ENCODE peak calls at places on chromosomes 12 and 14, in nine cellular contexts. One of them, this sample, is unnamed. For H3K9me3, the result is how much of the 10 kb centered on the place peaks cover.

GRCh38 chr14:90602088-90602687 is 205.4 kb downstream of the CALM1 start:
- DNase-seq in Panc1: no peak
- DNase-seq in A549: no peak
- DNase-seq in uterus: no peak
- DNase-seq in keratinocyte: no peak
- DNase-seq in left lung: no peak
- DNase-seq in CD4-positive, alpha-beta T cell: no peak
- DNase-seq in BE2C: no peak
- DNase-seq in CD8-positive, alpha-beta T cell: no peak
- DNase-seq in this sample: no peak

GRCh38 chr12:113424915-113425823 is 3.0 kb downstream of the SDSL start:
- DNase-seq in A549: peak
- DNase-seq in left lung: peak
- DNase-seq in BE2C: peak
- DNase-seq in uterus: no peak
- DNase-seq in CD8-positive, alpha-beta T cell: peak
- DNase-seq in keratinocyte: no peak
- DNase-seq in CD4-positive, alpha-beta T cell: peak
- DNase-seq in Panc1: no peak
- DNase-seq in this sample: peak

GRCh38 chr12:89134213-89134770 is 218.0 kb downstream of the DUSP6 start:
- DNase-seq in left lung: no peak
- DNase-seq in A549: no peak
- DNase-seq in CD4-positive, alpha-beta T cell: no peak
- DNase-seq in Panc1: no peak
- DNase-seq in uterus: no peak
- DNase-seq in CD8-positive, alpha-beta T cell: no peak
- DNase-seq in BE2C: no peak
- DNase-seq in keratinocyte: no peak
- DNase-seq in this sample: no peak

GRCh38 chr12:127060310-127060847 is 1206.6 kb upstream of the TMEM132C start:
- DNase-seq in BE2C: no peak
- DNase-seq in CD8-positive, alpha-beta T cell: no peak
- DNase-seq in left lung: no peak
- DNase-seq in A549: no peak
- DNase-seq in keratinocyte: no peak
- DNase-seq in uterus: no peak
- DNase-seq in Panc1: no peak
- DNase-seq in CD4-positive, alpha-beta T cell: no peak
- DNase-seq in this sample: no peak

GRCh38 chr14:61894452-61895077 is 132.3 kb downstream of the SNAPC1 start:
- DNase-seq in BE2C: peak
- DNase-seq in Panc1: peak
- DNase-seq in A549: peak
- DNase-seq in uterus: no peak
- DNase-seq in CD4-positive, alpha-beta T cell: peak
- DNase-seq in keratinocyte: peak
- DNase-seq in left lung: peak
- DNase-seq in CD8-positive, alpha-beta T cell: peak
- DNase-seq in this sample: peak

GRCh38 chr12:4143909-4144308 is 129.7 kb upstream of the CCND2 start:
- DNase-seq in uterus: no peak
- DNase-seq in CD4-positive, alpha-beta T cell: no peak
- DNase-seq in keratinocyte: no peak
- DNase-seq in left lung: no peak
- DNase-seq in Panc1: no peak
- DNase-seq in BE2C: no peak
- DNase-seq in A549: peak
- DNase-seq in CD8-positive, alpha-beta T cell: no peak
- DNase-seq in this sample: no peak

GRCh38 chr12:53644133-53644532 is 18.0 kb upstream of the ATF7 start:
- DNase-seq in keratinocyte: no peak
- DNase-seq in BE2C: no peak
- DNase-seq in CD8-positive, alpha-beta T cell: no peak
- DNase-seq in CD4-positive, alpha-beta T cell: no peak
- DNase-seq in Panc1: no peak
- DNase-seq in left lung: no peak
- DNase-seq in uterus: no peak
- DNase-seq in A549: no peak
- DNase-seq in this sample: no peak

GRCh38 chr14:31001339-31001658 is 24.1 kb upstream of the AP4S1 start:
- DNase-seq in uterus: no peak
- DNase-seq in CD8-positive, alpha-beta T cell: no peak
- DNase-seq in BE2C: no peak
- DNase-seq in keratinocyte: no peak
- DNase-seq in CD4-positive, alpha-beta T cell: no peak
- DNase-seq in A549: no peak
- DNase-seq in left lung: no peak
- DNase-seq in Panc1: no peak
- DNase-seq in this sample: no peak

GRCh38 chr12:80268924-80269749 is 169.8 kb downstream of the OTOGL start:
- DNase-seq in uterus: no peak
- DNase-seq in CD8-positive, alpha-beta T cell: no peak
- DNase-seq in BE2C: no peak
- DNase-seq in Panc1: peak
- DNase-seq in left lung: no peak
- DNase-seq in keratinocyte: peak
- DNase-seq in A549: peak
- DNase-seq in CD4-positive, alpha-beta T cell: no peak
- DNase-seq in this sample: no peak

GRCh38 chr14:90556050-90556477 is 159.2 kb downstream of the CALM1 start:
- DNase-seq in keratinocyte: no peak
- DNase-seq in Panc1: no peak
- DNase-seq in left lung: no peak
- DNase-seq in CD8-positive, alpha-beta T cell: no peak
- DNase-seq in uterus: no peak
- DNase-seq in A549: no peak
- DNase-seq in CD4-positive, alpha-beta T cell: no peak
- DNase-seq in BE2C: peak
- DNase-seq in this sample: peak

GRCh38 chr12:125013816-125014442 is 20.5 kb downstream of the BRI3BP start:
- DNase-seq in keratinocyte: no peak
- DNase-seq in Panc1: no peak
- DNase-seq in left lung: peak
- DNase-seq in uterus: no peak
- DNase-seq in CD4-positive, alpha-beta T cell: no peak
- DNase-seq in A549: no peak
- DNase-seq in CD8-positive, alpha-beta T cell: no peak
- DNase-seq in BE2C: no peak
- DNase-seq in this sample: no peak
- H3K9me3 ChIP-seq in keratinocyte: under half
- H3K9me3 ChIP-seq in Panc1: under half
- H3K9me3 ChIP-seq in left lung: under half
- H3K9me3 ChIP-seq in uterus: under half
- H3K9me3 ChIP-seq in CD4-positive, alpha-beta T cell: under half
- H3K9me3 ChIP-seq in A549: under half
- H3K9me3 ChIP-seq in CD8-positive, alpha-beta T cell: under half
- H3K9me3 ChIP-seq in BE2C: under half
- H3K9me3 ChIP-seq in this sample: under half

DNA sequence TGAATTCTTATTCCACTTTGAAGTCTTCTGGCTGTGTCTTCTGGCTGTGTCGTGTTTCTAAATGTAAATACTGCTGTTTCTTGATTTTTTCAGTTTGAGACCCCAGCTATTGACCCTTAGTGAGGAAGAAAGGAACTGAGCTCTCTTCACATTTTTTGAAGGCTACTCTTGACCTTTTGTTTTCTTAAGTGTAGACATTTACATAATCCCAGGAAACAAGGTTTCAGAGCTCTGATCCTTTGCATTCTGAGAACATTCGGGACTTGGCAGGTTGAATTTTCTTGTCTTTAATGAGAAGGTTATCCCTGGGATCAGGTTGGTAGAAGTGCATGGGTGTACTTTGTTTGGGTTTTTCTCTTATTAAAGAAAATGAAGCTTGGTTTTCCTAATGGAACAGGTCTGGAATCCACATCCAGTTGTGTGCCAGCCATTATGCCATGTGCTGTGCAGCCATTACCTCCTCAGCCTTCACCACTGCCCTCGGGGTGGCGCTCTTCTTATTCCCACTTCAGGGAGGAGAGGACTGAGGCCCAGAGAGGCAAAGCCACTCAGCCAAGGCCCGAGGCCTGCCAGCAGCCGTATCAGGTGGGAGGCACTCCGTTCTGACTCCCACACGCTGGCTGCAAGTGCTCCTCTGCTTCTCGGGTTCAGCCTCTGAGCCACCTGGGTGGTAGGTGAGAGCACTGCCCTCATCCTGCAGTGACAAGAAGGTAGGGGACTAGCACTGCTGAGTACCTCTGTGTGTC is 120.9 kb downstream of the BEGAIN start:
- DNase-seq in CD4-positive, alpha-beta T cell: no peak
- DNase-seq in left lung: no peak
- DNase-seq in keratinocyte: no peak
- DNase-seq in BE2C: no peak
- DNase-seq in A549: no peak
- DNase-seq in Panc1: no peak
- DNase-seq in uterus: no peak
- DNase-seq in CD8-positive, alpha-beta T cell: no peak
- DNase-seq in this sample: no peak
- TF ChIP-seq CTCF in CD4-positive, alpha-beta T cell: no peak
- TF ChIP-seq CTCF in left lung: no peak
- TF ChIP-seq CTCF in keratinocyte: no peak
- TF ChIP-seq CTCF in BE2C: no peak
- TF ChIP-seq CTCF in A549: no peak
- TF ChIP-seq CTCF in Panc1: no peak
- TF ChIP-seq CTCF in uterus: no peak
- TF ChIP-seq CTCF in CD8-positive, alpha-beta T cell: no peak
- TF ChIP-seq CTCF in this sample: no peak

DNA sequence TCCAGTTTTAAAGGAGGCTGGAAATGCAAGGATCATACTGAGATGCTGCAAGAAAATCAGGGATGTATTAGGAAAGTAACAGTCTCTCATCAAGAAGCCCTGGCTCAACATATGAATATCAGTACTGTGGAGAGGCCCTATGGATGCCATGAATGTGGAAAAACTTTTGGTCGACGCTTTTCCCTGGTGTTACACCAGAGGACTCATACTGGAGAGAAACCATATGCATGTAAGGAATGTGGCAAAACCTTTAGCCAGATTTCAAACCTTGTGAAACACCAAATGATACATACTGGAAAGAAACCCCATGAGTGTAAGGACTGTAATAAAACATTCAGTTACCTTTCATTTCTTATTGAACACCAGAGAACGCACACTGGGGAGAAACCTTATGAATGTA is 24.5 kb downstream of the ZNF891 start:
- DNase-seq in BE2C: no peak
- DNase-seq in uterus: no peak
- DNase-seq in Panc1: no peak
- DNase-seq in keratinocyte: no peak
- DNase-seq in A549: peak
- DNase-seq in CD8-positive, alpha-beta T cell: no peak
- DNase-seq in CD4-positive, alpha-beta T cell: no peak
- DNase-seq in left lung: no peak
- DNase-seq in this sample: no peak
- H3K9me3 ChIP-seq in BE2C: under half
- H3K9me3 ChIP-seq in uterus: under half
- H3K9me3 ChIP-seq in Panc1: half or more
- H3K9me3 ChIP-seq in keratinocyte: under half
- H3K9me3 ChIP-seq in A549: half or more
- H3K9me3 ChIP-seq in CD8-positive, alpha-beta T cell: half or more
- H3K9me3 ChIP-seq in CD4-positive, alpha-beta T cell: half or more
- H3K9me3 ChIP-seq in left lung: under half
- H3K9me3 ChIP-seq in this sample: half or more

GRCh38 chr14:81931828-81932227 is 398.2 kb upstream of the SEL1L start:
- DNase-seq in left lung: no peak
- DNase-seq in CD8-positive, alpha-beta T cell: no peak
- DNase-seq in keratinocyte: no peak
- DNase-seq in A549: no peak
- DNase-seq in Panc1: no peak
- DNase-seq in BE2C: no peak
- DNase-seq in uterus: no peak
- DNase-seq in CD4-positive, alpha-beta T cell: no peak
- DNase-seq in this sample: no peak

GRCh38 chr14:81927069-81927468 is 393.4 kb upstream of the SEL1L start:
- DNase-seq in Panc1: no peak
- DNase-seq in uterus: no peak
- DNase-seq in CD8-positive, alpha-beta T cell: no peak
- DNase-seq in A549: no peak
- DNase-seq in keratinocyte: no peak
- DNase-seq in CD4-positive, alpha-beta T cell: no peak
- DNase-seq in BE2C: no peak
- DNase-seq in left lung: no peak
- DNase-seq in this sample: no peak
- TF ChIP-seq CTCF in Panc1: no peak
- TF ChIP-seq CTCF in uterus: no peak
- TF ChIP-seq CTCF in CD8-positive, alpha-beta T cell: no peak
- TF ChIP-seq CTCF in A549: no peak
- TF ChIP-seq CTCF in keratinocyte: no peak
- TF ChIP-seq CTCF in CD4-positive, alpha-beta T cell: no peak
- TF ChIP-seq CTCF in BE2C: peak
- TF ChIP-seq CTCF in left lung: no peak
- TF ChIP-seq CTCF in this sample: peak

DNA sequence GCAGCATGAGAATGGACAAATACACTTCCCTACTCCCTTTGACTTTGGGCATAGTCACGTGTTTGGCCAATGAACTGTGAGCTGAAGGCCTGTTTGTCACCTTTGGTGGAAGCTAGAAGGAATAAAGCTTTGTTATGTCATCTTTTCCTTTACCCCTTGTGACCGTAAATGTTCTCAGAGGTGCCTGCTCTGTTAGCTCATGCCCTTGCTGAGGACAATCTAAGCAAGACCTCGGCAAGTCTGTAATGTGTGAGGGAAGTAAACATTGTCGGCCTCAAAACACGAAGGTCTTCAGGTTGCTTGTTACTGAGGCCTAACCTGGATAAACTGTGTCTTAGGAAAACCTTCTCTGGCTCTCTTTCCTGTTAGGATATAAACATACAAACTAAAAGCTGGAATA is 354.2 kb downstream of the TMEM132D start:
- DNase-seq in CD8-positive, alpha-beta T cell: no peak
- DNase-seq in left lung: no peak
- DNase-seq in CD4-positive, alpha-beta T cell: no peak
- DNase-seq in A549: no peak
- DNase-seq in uterus: no peak
- DNase-seq in Panc1: no peak
- DNase-seq in keratinocyte: no peak
- DNase-seq in BE2C: no peak
- DNase-seq in this sample: no peak
- H3K9me3 ChIP-seq in CD8-positive, alpha-beta T cell: under half
- H3K9me3 ChIP-seq in left lung: under half
- H3K9me3 ChIP-seq in CD4-positive, alpha-beta T cell: under half
- H3K9me3 ChIP-seq in A549: under half
- H3K9me3 ChIP-seq in uterus: under half
- H3K9me3 ChIP-seq in Panc1: under half
- H3K9me3 ChIP-seq in keratinocyte: under half
- H3K9me3 ChIP-seq in BE2C: under half
- H3K9me3 ChIP-seq in this sample: under half

DNA sequence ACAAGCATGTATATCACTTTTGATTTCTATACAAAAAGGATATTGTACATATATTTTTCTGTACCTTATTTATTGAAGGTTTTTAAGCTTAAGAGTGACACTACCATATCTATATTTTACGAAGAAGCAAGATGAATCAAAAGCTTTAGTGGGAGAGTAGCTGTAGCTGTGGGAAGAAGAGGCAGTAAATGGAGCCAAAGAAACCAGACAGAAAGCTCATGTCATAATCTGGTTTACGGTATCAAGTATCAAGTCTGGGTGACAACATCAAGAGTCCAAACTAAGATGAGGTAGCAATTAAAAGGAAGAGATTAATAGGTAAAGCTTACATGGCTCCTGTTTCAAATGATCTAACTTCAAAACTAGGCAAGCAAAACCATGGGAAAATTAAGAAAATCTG is 54.8 kb downstream of the CEP83 start:
- DNase-seq in uterus: no peak
- DNase-seq in CD8-positive, alpha-beta T cell: no peak
- DNase-seq in keratinocyte: no peak
- DNase-seq in A549: no peak
- DNase-seq in left lung: no peak
- DNase-seq in BE2C: no peak
- DNase-seq in Panc1: no peak
- DNase-seq in CD4-positive, alpha-beta T cell: no peak
- DNase-seq in this sample: no peak
- TF ChIP-seq CTCF in uterus: no peak
- TF ChIP-seq CTCF in CD8-positive, alpha-beta T cell: no peak
- TF ChIP-seq CTCF in keratinocyte: no peak
- TF ChIP-seq CTCF in A549: no peak
- TF ChIP-seq CTCF in left lung: no peak
- TF ChIP-seq CTCF in BE2C: no peak
- TF ChIP-seq CTCF in Panc1: no peak
- TF ChIP-seq CTCF in CD4-positive, alpha-beta T cell: no peak
- TF ChIP-seq CTCF in this sample: no peak